ENCODE peak calls at places on chromosomes 16 and 17, in five cellular contexts. A is ovary, H is adrenal gland, I is AG09319, G is AG04449. P is an unnamed sample.

GRCh38 chr16:75385507-75386152 is 47.7 kb downstream of the CFDP1 start:
- DNase-seq in G (peak), H (no peak), I (peak), A (no peak), P (no peak)

GRCh38 chr17:65370669-65371126 is 190.8 kb downstream of the AXIN2 start:
- DNase-seq in I (no peak), G (no peak), A (no peak), H (no peak), P (no peak)

GRCh38 chr16:31513884-31514283 is 5.7 kb upstream of the RUSF1 start:
- DNase-seq in I (no peak), A (no peak), H (no peak), G (no peak), P (no peak)

GRCh38 chr17:42282478-42283080 is 5.7 kb upstream of the STAT5A start:
- DNase-seq in A (no peak), I (no peak), G (no peak), H (no peak), P (no peak)

GRCh38 chr17:80303824-80304223 is 43.2 kb downstream of the RNF213 start:
- DNase-seq in A (no peak), G (no peak), H (no peak), I (no peak), P (no peak)

GRCh38 chr17:61579961-61580360 is 11.1 kb downstream of the NACA2 start:
- DNase-seq in H (no peak), I (no peak), G (no peak), A (no peak), P (no peak)

GRCh38 chr17:74045608-74046007 is 157.9 kb upstream of the RPL38 start:
- DNase-seq in G (no peak), H (no peak), I (no peak), A (no peak), P (no peak)

GRCh38 chr17:83056583-83057396 is 22.6 kb upstream of the METRNL start:
- DNase-seq in A (peak), I (no peak), G (no peak), H (peak), P (no peak)

GRCh38 chr17:5585814-5586558 is 1.7 kb upstream of the NLRP1 start:
- DNase-seq in H (no peak), G (no peak), A (no peak), I (no peak), P (no peak)

GRCh38 chr17:59406808-59407381 is 75.4 kb downstream of the YPEL2 start:
- DNase-seq in I (peak), A (no peak), H (no peak), G (no peak), P (no peak)

GRCh38 chr17:14305785-14306496 is 5.1 kb downstream of the HS3ST3B1 start:
- DNase-seq in A (no peak), G (no peak), I (no peak), H (no peak), P (no peak)

GRCh38 chr17:82675476-82676245 is 22.8 kb downstream of the RAB40B start:
- DNase-seq in G (no peak), I (no peak), H (no peak), A (no peak), P (no peak)

GRCh38 chr17:73215414-73215813 is 22.6 kb downstream of the COG1 start:
- DNase-seq in I (no peak), H (no peak), A (no peak), G (no peak), P (no peak)

GRCh38 chr16:16189842-16190241 is 33.5 kb downstream of the ABCC6 start:
- DNase-seq in G (no peak), I (no peak), A (no peak), H (no peak), P (no peak)

GRCh38 chr16:30918614-30919013 is 4.8 kb upstream of the FBXL19 start:
- DNase-seq in A (no peak), G (no peak), I (no peak), H (no peak), P (no peak)

GRCh38 chr16:80277182-80277581 is 263.6 kb upstream of the DYNLRB2 start:
- DNase-seq in A (no peak), G (no peak), I (no peak), H (no peak), P (no peak)

GRCh38 chr16:53714080-53715050 is 10.4 kb downstream of the FTO start:
- DNase-seq in H (no peak), I (no peak), G (no peak), A (no peak), P (no peak)

GRCh38 chr16:642189-643049 is 791 bp downstream of the MCRIP2 start:
- DNase-seq in H (peak), I (no peak), A (peak), G (no peak), P (no peak)

GRCh38 chr17:18186271-18186982 is 2.8 kb downstream of the ALKBH5 start:
- DNase-seq in A (no peak), I (peak), G (no peak), H (no peak), P (no peak)

GRCh38 chr16:13919330-13919682 is 648 bp upstream of the ERCC4 start:
- DNase-seq in G (no peak), H (no peak), I (no peak), A (no peak), P (no peak)

GRCh38 chr16:86343733-86344585 is 166.4 kb upstream of the FOXF1 start:
- DNase-seq in H (no peak), I (no peak), A (no peak), G (no peak), P (no peak)

GRCh38 chr16:73890524-73891500 is 405.8 kb upstream of the PSMD7 start:
- DNase-seq in G (no peak), I (no peak), A (no peak), H (no peak), P (peak)

GRCh38 chr17:41510251-41511065 is 5.0 kb upstream of the KRT13 start:
- DNase-seq in G (no peak), I (no peak), A (no peak), H (no peak), P (no peak)

GRCh38 chr17:64661731-64661980 is 451 bp downstream of the SMURF2 start:
- DNase-seq in A (peak), G (no peak), H (no peak), I (no peak), P (no peak)

GRCh38 chr16:7513429-7513828 is 180.8 kb downstream of the RBFOX1 start:
- DNase-seq in H (no peak), A (no peak), I (no peak), G (no peak), P (no peak)

GRCh38 chr17:74532115-74532514 is 840 bp upstream of the CD300LB start:
- DNase-seq in G (no peak), H (peak), I (no peak), A (no peak), P (no peak)

GRCh38 chr17:27349540-27350021 is 55.7 kb downstream of the WSB1 start:
- DNase-seq in A (peak), I (no peak), G (no peak), H (no peak), P (no peak)

GRCh38 chr17:82520041-82520910 is 744 bp downstream of the FOXK2 start:
- DNase-seq in H (no peak), A (peak), G (no peak), I (no peak), P (peak)

GRCh38 chr17:3890082-3890892 is 2.6 kb downstream of the CAMKK1 start:
- DNase-seq in I (peak), H (peak), G (peak), A (peak), P (no peak)

GRCh38 chr17:36496018-36496789 is 9.7 kb downstream of the ZNHIT3 start:
- DNase-seq in H (no peak), A (no peak), G (no peak), I (no peak), P (peak)

GRCh38 chr16:24036038-24036543 is 200.3 kb downstream of the PRKCB start:
- DNase-seq in A (no peak), G (no peak), I (no peak), H (no peak), P (no peak)

DNA sequence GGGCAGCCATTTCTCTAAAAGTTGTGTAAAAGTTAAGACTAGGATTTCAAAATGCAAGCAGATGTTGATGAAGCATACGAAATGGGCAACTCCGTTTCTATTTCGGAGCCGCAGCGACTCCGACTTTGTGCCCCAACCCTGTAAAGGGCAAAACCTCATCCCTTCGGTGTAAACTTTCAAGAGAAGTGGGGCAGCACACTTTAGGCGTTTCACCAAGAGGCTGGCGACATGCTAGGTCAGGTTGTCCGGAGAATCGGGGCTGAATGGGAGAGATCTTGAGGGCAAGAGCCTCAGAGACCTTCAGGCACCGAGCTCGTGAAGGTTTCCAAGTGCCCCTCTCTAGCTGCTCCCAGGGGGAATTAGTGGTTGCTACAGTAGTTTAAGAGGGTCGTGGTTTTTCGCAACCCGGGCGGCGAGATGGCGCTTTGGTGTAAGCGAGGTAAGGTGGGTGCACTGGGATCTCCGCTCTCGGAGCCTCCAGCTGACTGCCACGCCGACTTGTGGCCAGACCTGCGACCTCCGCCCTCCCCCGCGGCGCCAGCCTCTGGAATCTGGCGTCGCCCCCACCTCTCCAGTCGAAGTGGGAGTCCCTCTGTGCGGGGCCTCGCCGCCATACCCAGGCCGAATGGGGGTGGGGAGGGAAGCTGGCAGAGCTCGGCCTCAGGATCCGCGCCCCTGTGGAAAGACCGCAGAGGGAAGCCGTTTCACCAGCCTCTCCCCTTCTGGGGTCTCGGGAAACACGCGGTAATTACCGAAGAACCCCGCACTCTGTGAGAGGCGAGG is 979 bp upstream of the HEXIM2 start:
- DNase-seq in I (no peak), H (peak), G (no peak), A (peak), P (peak)
- TF ChIP-seq CTCF in I (peak), H (no peak), G (peak), A (no peak), P (peak)

GRCh38 chr17:35188111-35188510 is 6.1 kb downstream of the SLC35G3 start:
- DNase-seq in A (no peak), I (no peak), G (no peak), H (no peak), P (no peak)

GRCh38 chr17:35187481-35187880 is 6.7 kb downstream of the SLC35G3 start:
- DNase-seq in I (no peak), A (no peak), H (no peak), G (no peak), P (no peak)

GRCh38 chr17:35184274-35184673 is 9.9 kb downstream of the SLC35G3 start:
- DNase-seq in A (no peak), G (no peak), I (no peak), H (no peak), P (no peak)

GRCh38 chr17:35185849-35186248 is 8.3 kb downstream of the SLC35G3 start:
- DNase-seq in A (no peak), G (no peak), I (no peak), H (no peak), P (no peak)

DNA sequence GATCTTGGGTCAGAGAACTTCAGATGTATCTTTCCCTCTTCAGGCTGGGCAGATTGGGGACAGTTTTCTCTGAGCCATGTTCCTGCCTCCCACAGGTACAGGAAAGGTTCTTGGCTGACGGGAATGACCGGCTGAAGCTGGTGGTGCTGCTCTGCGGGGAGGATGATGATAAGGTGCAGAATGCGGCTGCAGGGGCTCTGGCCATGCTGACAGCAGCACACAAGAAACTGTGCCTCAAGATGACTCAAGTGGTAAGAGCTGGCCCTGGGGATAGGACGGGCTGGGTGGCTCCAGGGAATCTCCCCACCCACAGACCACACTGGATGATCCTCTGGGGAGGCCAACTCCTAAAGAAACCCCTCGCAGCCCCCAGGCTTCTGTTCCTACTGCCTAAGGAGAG is 10.9 kb downstream of the SLC35G3 start:
- DNase-seq in H (no peak), G (no peak), I (no peak), A (no peak), P (no peak)
- TF ChIP-seq CTCF in H (no peak), G (no peak), I (no peak), A (no peak), P (no peak)

GRCh38 chr16:28090646-28091377 is 27.3 kb upstream of the GSG1L start:
- DNase-seq in H (no peak), A (no peak), G (no peak), I (no peak), P (no peak)
- TF ChIP-seq CTCF in H (no peak), A (no peak), G (no peak), I (peak), P (peak)

GRCh38 chr16:2835638-2836493 is 5.8 kb downstream of the ZG16B start:
- DNase-seq in I (peak), G (peak), H (no peak), A (no peak), P (no peak)
- TF ChIP-seq CTCF in I (no peak), G (no peak), H (no peak), A (no peak), P (no peak)